ENCODE peak calls at places on chromosomes 3 and 15, in ten cellular contexts. One of them, this sample, is unnamed. For H3K36me3 and H3K9me3, the result is how much of the 10 kb centered on the place peaks cover.

GRCh38 chr3:39205131-39205530 is 12.7 kb upstream of the XIRP1 start:
- DNase-seq in endothelial cell of umbilical vein: no peak
- DNase-seq in transverse colon: no peak
- DNase-seq in tibial artery: no peak
- DNase-seq in fibroblast of lung: no peak
- DNase-seq in Peyer's patch: no peak
- DNase-seq in upper lobe of right lung: no peak
- DNase-seq in tibial nerve: no peak
- DNase-seq in thoracic aorta: no peak
- DNase-seq in heart left ventricle: no peak
- DNase-seq in this sample: no peak

GRCh38 chr3:37856381-37856780 is 5.3 kb upstream of the CTDSPL start:
- DNase-seq in Peyer's patch: no peak
- DNase-seq in transverse colon: no peak
- DNase-seq in thoracic aorta: no peak
- DNase-seq in heart left ventricle: peak
- DNase-seq in tibial artery: no peak
- DNase-seq in tibial nerve: no peak
- DNase-seq in fibroblast of lung: no peak
- DNase-seq in endothelial cell of umbilical vein: no peak
- DNase-seq in upper lobe of right lung: no peak
- DNase-seq in this sample: no peak

GRCh38 chr3:127141921-127142730 is 50.8 kb upstream of the PRR23E start:
- DNase-seq in upper lobe of right lung: no peak
- DNase-seq in heart left ventricle: no peak
- DNase-seq in tibial artery: peak
- DNase-seq in Peyer's patch: no peak
- DNase-seq in fibroblast of lung: peak
- DNase-seq in tibial nerve: no peak
- DNase-seq in endothelial cell of umbilical vein: no peak
- DNase-seq in thoracic aorta: no peak
- DNase-seq in transverse colon: peak
- DNase-seq in this sample: no peak

GRCh38 chr3:11327619-11328018 is 55.4 kb downstream of the ATG7 start:
- DNase-seq in upper lobe of right lung: no peak
- DNase-seq in Peyer's patch: no peak
- DNase-seq in endothelial cell of umbilical vein: no peak
- DNase-seq in thoracic aorta: no peak
- DNase-seq in transverse colon: no peak
- DNase-seq in tibial artery: no peak
- DNase-seq in tibial nerve: no peak
- DNase-seq in heart left ventricle: no peak
- DNase-seq in fibroblast of lung: no peak
- DNase-seq in this sample: no peak

GRCh38 chr15:63329567-63330350 is 51.9 kb downstream of the CA12 start:
- DNase-seq in fibroblast of lung: no peak
- DNase-seq in endothelial cell of umbilical vein: no peak
- DNase-seq in Peyer's patch: no peak
- DNase-seq in tibial artery: no peak
- DNase-seq in thoracic aorta: no peak
- DNase-seq in heart left ventricle: no peak
- DNase-seq in tibial nerve: no peak
- DNase-seq in transverse colon: no peak
- DNase-seq in upper lobe of right lung: no peak
- DNase-seq in this sample: no peak

GRCh38 chr15:94263341-94264273 is 32.2 kb downstream of the MCTP2 start:
- DNase-seq in transverse colon: no peak
- DNase-seq in thoracic aorta: no peak
- DNase-seq in tibial artery: no peak
- DNase-seq in fibroblast of lung: peak
- DNase-seq in heart left ventricle: no peak
- DNase-seq in upper lobe of right lung: no peak
- DNase-seq in endothelial cell of umbilical vein: no peak
- DNase-seq in tibial nerve: no peak
- DNase-seq in Peyer's patch: no peak
- DNase-seq in this sample: no peak

GRCh38 chr15:57153140-57153539 is 223.2 kb upstream of the CGNL1 start:
- DNase-seq in tibial artery: no peak
- DNase-seq in heart left ventricle: no peak
- DNase-seq in endothelial cell of umbilical vein: peak
- DNase-seq in thoracic aorta: no peak
- DNase-seq in Peyer's patch: no peak
- DNase-seq in fibroblast of lung: peak
- DNase-seq in upper lobe of right lung: no peak
- DNase-seq in transverse colon: no peak
- DNase-seq in tibial nerve: no peak
- DNase-seq in this sample: no peak

GRCh38 chr3:110811050-110811449 is 260.6 kb upstream of the NECTIN3 start:
- DNase-seq in tibial artery: no peak
- DNase-seq in endothelial cell of umbilical vein: no peak
- DNase-seq in transverse colon: no peak
- DNase-seq in heart left ventricle: no peak
- DNase-seq in Peyer's patch: no peak
- DNase-seq in thoracic aorta: no peak
- DNase-seq in upper lobe of right lung: no peak
- DNase-seq in tibial nerve: no peak
- DNase-seq in fibroblast of lung: peak
- DNase-seq in this sample: no peak

GRCh38 chr15:66820474-66821258 is 118.6 kb downstream of the SMAD6 start:
- DNase-seq in tibial artery: peak
- DNase-seq in Peyer's patch: no peak
- DNase-seq in tibial nerve: no peak
- DNase-seq in heart left ventricle: no peak
- DNase-seq in transverse colon: no peak
- DNase-seq in upper lobe of right lung: peak
- DNase-seq in endothelial cell of umbilical vein: no peak
- DNase-seq in thoracic aorta: no peak
- DNase-seq in fibroblast of lung: no peak
- DNase-seq in this sample: no peak

GRCh38 chr3:48475188-48475587 is 28.7 kb downstream of the ATRIP start:
- DNase-seq in fibroblast of lung: no peak
- DNase-seq in upper lobe of right lung: no peak
- DNase-seq in tibial nerve: no peak
- DNase-seq in thoracic aorta: no peak
- DNase-seq in endothelial cell of umbilical vein: no peak
- DNase-seq in heart left ventricle: no peak
- DNase-seq in tibial artery: peak
- DNase-seq in transverse colon: no peak
- DNase-seq in Peyer's patch: no peak
- DNase-seq in this sample: no peak

GRCh38 chr3:127083778-127084355 is 101.0 kb downstream of the PLXNA1 start:
- DNase-seq in fibroblast of lung: no peak
- DNase-seq in upper lobe of right lung: no peak
- DNase-seq in tibial artery: no peak
- DNase-seq in thoracic aorta: no peak
- DNase-seq in transverse colon: no peak
- DNase-seq in Peyer's patch: no peak
- DNase-seq in tibial nerve: no peak
- DNase-seq in heart left ventricle: no peak
- DNase-seq in endothelial cell of umbilical vein: no peak
- DNase-seq in this sample: no peak

GRCh38 chr3:46553154-46553553 is 12.9 kb downstream of the LRRC2 start:
- DNase-seq in thoracic aorta: no peak
- DNase-seq in heart left ventricle: no peak
- DNase-seq in transverse colon: no peak
- DNase-seq in endothelial cell of umbilical vein: no peak
- DNase-seq in tibial artery: no peak
- DNase-seq in fibroblast of lung: peak
- DNase-seq in tibial nerve: no peak
- DNase-seq in Peyer's patch: no peak
- DNase-seq in upper lobe of right lung: no peak
- DNase-seq in this sample: no peak

GRCh38 chr3:24545917-24546316 is 51.3 kb upstream of the THRB start:
- DNase-seq in Peyer's patch: no peak
- DNase-seq in transverse colon: peak
- DNase-seq in thoracic aorta: no peak
- DNase-seq in fibroblast of lung: peak
- DNase-seq in tibial nerve: peak
- DNase-seq in heart left ventricle: no peak
- DNase-seq in upper lobe of right lung: no peak
- DNase-seq in tibial artery: peak
- DNase-seq in endothelial cell of umbilical vein: no peak
- DNase-seq in this sample: no peak

GRCh38 chr15:27993996-27994775 is 104.9 kb downstream of the OCA2 start:
- DNase-seq in thoracic aorta: no peak
- DNase-seq in upper lobe of right lung: no peak
- DNase-seq in Peyer's patch: no peak
- DNase-seq in transverse colon: no peak
- DNase-seq in fibroblast of lung: no peak
- DNase-seq in tibial artery: no peak
- DNase-seq in heart left ventricle: no peak
- DNase-seq in endothelial cell of umbilical vein: no peak
- DNase-seq in tibial nerve: no peak
- DNase-seq in this sample: no peak

GRCh38 chr15:101056366-101057334 is 137.5 kb downstream of the LRRK1 start:
- DNase-seq in Peyer's patch: no peak
- DNase-seq in endothelial cell of umbilical vein: no peak
- DNase-seq in thoracic aorta: no peak
- DNase-seq in fibroblast of lung: no peak
- DNase-seq in heart left ventricle: no peak
- DNase-seq in tibial artery: no peak
- DNase-seq in tibial nerve: peak
- DNase-seq in transverse colon: no peak
- DNase-seq in upper lobe of right lung: peak
- DNase-seq in this sample: no peak

GRCh38 chr15:101054991-101055390 is 135.8 kb downstream of the LRRK1 start:
- DNase-seq in transverse colon: no peak
- DNase-seq in fibroblast of lung: no peak
- DNase-seq in Peyer's patch: no peak
- DNase-seq in thoracic aorta: no peak
- DNase-seq in heart left ventricle: no peak
- DNase-seq in upper lobe of right lung: no peak
- DNase-seq in tibial nerve: peak
- DNase-seq in endothelial cell of umbilical vein: no peak
- DNase-seq in tibial artery: peak
- DNase-seq in this sample: no peak

GRCh38 chr15:101053261-101053660 is 134.1 kb downstream of the LRRK1 start:
- DNase-seq in Peyer's patch: no peak
- DNase-seq in heart left ventricle: no peak
- DNase-seq in thoracic aorta: no peak
- DNase-seq in transverse colon: no peak
- DNase-seq in fibroblast of lung: no peak
- DNase-seq in endothelial cell of umbilical vein: no peak
- DNase-seq in upper lobe of right lung: peak
- DNase-seq in tibial nerve: no peak
- DNase-seq in tibial artery: peak
- DNase-seq in this sample: no peak

GRCh38 chr15:101054116-101054515 is 135.0 kb downstream of the LRRK1 start:
- DNase-seq in tibial artery: no peak
- DNase-seq in heart left ventricle: no peak
- DNase-seq in thoracic aorta: no peak
- DNase-seq in upper lobe of right lung: no peak
- DNase-seq in Peyer's patch: no peak
- DNase-seq in transverse colon: no peak
- DNase-seq in tibial nerve: peak
- DNase-seq in endothelial cell of umbilical vein: no peak
- DNase-seq in fibroblast of lung: no peak
- DNase-seq in this sample: no peak

DNA sequence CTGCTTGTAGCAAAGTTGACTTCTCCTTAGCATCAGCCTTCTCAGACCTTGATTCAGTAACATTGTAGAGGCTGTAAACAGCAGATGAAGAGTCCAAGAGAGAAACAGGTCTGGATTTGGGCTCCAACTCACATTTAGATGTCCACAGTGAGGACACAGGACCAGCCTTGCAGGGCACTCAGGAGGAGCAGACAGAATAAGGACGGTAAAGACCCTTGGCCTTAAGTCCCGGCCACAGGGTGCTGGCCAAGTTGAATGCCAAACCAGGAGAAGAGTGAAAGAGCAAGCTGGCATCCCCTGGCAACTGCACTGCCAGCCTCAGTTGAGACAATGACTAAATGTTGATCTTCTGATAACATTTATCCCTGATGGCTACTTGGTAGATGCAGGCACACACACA is 136.3 kb downstream of the LRRK1 start:
- DNase-seq in heart left ventricle: no peak
- DNase-seq in Peyer's patch: no peak
- DNase-seq in transverse colon: no peak
- DNase-seq in thoracic aorta: no peak
- DNase-seq in tibial artery: no peak
- DNase-seq in tibial nerve: peak
- DNase-seq in upper lobe of right lung: no peak
- DNase-seq in endothelial cell of umbilical vein: no peak
- DNase-seq in fibroblast of lung: no peak
- DNase-seq in this sample: no peak
- H3K36me3 ChIP-seq in heart left ventricle: under half
- H3K36me3 ChIP-seq in Peyer's patch: under half
- H3K36me3 ChIP-seq in transverse colon: under half
- H3K36me3 ChIP-seq in thoracic aorta: under half
- H3K36me3 ChIP-seq in tibial artery: half or more
- H3K36me3 ChIP-seq in tibial nerve: under half
- H3K36me3 ChIP-seq in upper lobe of right lung: half or more
- H3K36me3 ChIP-seq in endothelial cell of umbilical vein: under half
- H3K36me3 ChIP-seq in fibroblast of lung: under half
- H3K36me3 ChIP-seq in this sample: under half

GRCh38 chr3:124213641-124214040 is 221.7 kb upstream of the ROPN1 start:
- DNase-seq in thoracic aorta: no peak
- DNase-seq in transverse colon: no peak
- DNase-seq in endothelial cell of umbilical vein: no peak
- DNase-seq in heart left ventricle: no peak
- DNase-seq in Peyer's patch: no peak
- DNase-seq in fibroblast of lung: no peak
- DNase-seq in tibial nerve: no peak
- DNase-seq in upper lobe of right lung: no peak
- DNase-seq in tibial artery: no peak
- DNase-seq in this sample: no peak
- H3K9me3 ChIP-seq in thoracic aorta: under half
- H3K9me3 ChIP-seq in transverse colon: under half
- H3K9me3 ChIP-seq in endothelial cell of umbilical vein: under half
- H3K9me3 ChIP-seq in heart left ventricle: under half
- H3K9me3 ChIP-seq in Peyer's patch: under half
- H3K9me3 ChIP-seq in fibroblast of lung: under half
- H3K9me3 ChIP-seq in tibial nerve: under half
- H3K9me3 ChIP-seq in upper lobe of right lung: under half
- H3K9me3 ChIP-seq in tibial artery: under half
- H3K9me3 ChIP-seq in this sample: under half

GRCh38 chr3:159865042-159865579 is 123.5 kb upstream of the IL12A start:
- DNase-seq in heart left ventricle: no peak
- DNase-seq in upper lobe of right lung: no peak
- DNase-seq in Peyer's patch: no peak
- DNase-seq in endothelial cell of umbilical vein: no peak
- DNase-seq in thoracic aorta: no peak
- DNase-seq in fibroblast of lung: peak
- DNase-seq in tibial artery: no peak
- DNase-seq in transverse colon: no peak
- DNase-seq in tibial nerve: no peak
- DNase-seq in this sample: no peak
- H3K27ac ChIP-seq in heart left ventricle: peak
- H3K27ac ChIP-seq in upper lobe of right lung: no peak
- H3K27ac ChIP-seq in Peyer's patch: no peak
- H3K27ac ChIP-seq in endothelial cell of umbilical vein: no peak
- H3K27ac ChIP-seq in thoracic aorta: peak
- H3K27ac ChIP-seq in fibroblast of lung: peak
- H3K27ac ChIP-seq in tibial artery: peak
- H3K27ac ChIP-seq in transverse colon: peak
- H3K27ac ChIP-seq in tibial nerve: no peak
- H3K27ac ChIP-seq in this sample: no peak

DNA sequence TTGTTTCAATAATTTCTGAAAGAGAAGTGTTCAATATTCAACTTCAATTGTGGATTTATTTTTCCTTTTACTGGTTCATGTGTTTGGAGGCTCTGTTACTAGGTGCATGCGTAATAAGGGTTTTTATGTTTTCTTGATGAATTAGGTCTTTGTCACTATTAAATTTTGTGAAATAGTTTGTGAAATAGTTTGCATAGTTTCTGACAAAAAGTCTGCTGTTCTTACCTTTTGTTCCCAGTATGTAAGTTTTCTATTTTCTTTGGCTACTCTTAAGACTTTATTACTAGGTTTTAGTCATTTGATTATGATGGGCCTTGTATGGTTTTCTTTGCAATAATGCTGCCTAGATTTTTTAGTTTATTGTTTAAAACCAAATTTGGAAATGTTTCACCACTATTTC is 38.0 kb downstream of the MEF2A start:
- DNase-seq in upper lobe of right lung: no peak
- DNase-seq in heart left ventricle: no peak
- DNase-seq in thoracic aorta: no peak
- DNase-seq in endothelial cell of umbilical vein: peak
- DNase-seq in transverse colon: no peak
- DNase-seq in Peyer's patch: no peak
- DNase-seq in tibial artery: no peak
- DNase-seq in tibial nerve: no peak
- DNase-seq in fibroblast of lung: no peak
- DNase-seq in this sample: no peak
- H3K36me3 ChIP-seq in upper lobe of right lung: under half
- H3K36me3 ChIP-seq in heart left ventricle: under half
- H3K36me3 ChIP-seq in thoracic aorta: under half
- H3K36me3 ChIP-seq in endothelial cell of umbilical vein: under half
- H3K36me3 ChIP-seq in transverse colon: under half
- H3K36me3 ChIP-seq in Peyer's patch: under half
- H3K36me3 ChIP-seq in tibial artery: under half
- H3K36me3 ChIP-seq in tibial nerve: under half
- H3K36me3 ChIP-seq in fibroblast of lung: under half
- H3K36me3 ChIP-seq in this sample: under half